ENCODE peak calls at places on chromosomes 4 and X, in six cellular contexts. F is left ventricle myocardium inferior, Q is A549, W is fibroblast of villous mesenchyme, O is Peyer's patch, I is cardiac muscle cell. G is an unnamed sample.
A peak's percentile ranks its signal among the peaks of the same experiment; 100 is the strongest.

GRCh38 chr4:96352051-96352517 is 512.2 kb downstream of the PDHA2 start:
- DNase-seq in I (peak; percentile 72), F (no peak), W (peak; percentile 10), Q (peak; percentile 2), O (no peak), G (peak; percentile 32)

GRCh38 chr4:2858451-2859217 is 15.0 kb downstream of the ADD1 start:
- DNase-seq in I (peak; percentile 65), Q (no peak), W (peak; percentile 94), F (no peak), O (no peak), G (no peak)

GRCh38 chrX:110006826-110007375 is 4.0 kb downstream of the TMEM164 start:
- DNase-seq in I (peak; percentile 26), O (no peak), F (no peak), Q (no peak), W (no peak), G (no peak)

GRCh38 chrX:148530464-148531077 is 30.2 kb downstream of the AFF2 start:
- DNase-seq in I (peak; percentile 50), O (peak; percentile 35), Q (peak; percentile 29), W (peak; percentile 13), F (no peak), G (peak; percentile 39)

GRCh38 chr4:53777244-53777984 is 186.1 kb upstream of the LNX1 start:
- DNase-seq in W (peak; percentile 90), Q (peak; percentile 53), O (no peak), I (peak; percentile 89), F (no peak), G (peak; percentile 77)

GRCh38 chr4:4426511-4427477 is 39.9 kb downstream of the NSG1 start:
- DNase-seq in F (no peak), Q (no peak), O (no peak), I (no peak), W (no peak), G (peak; percentile 47)

GRCh38 chrX:55490974-55491373 is 1.3 kb upstream of the USP51 start:
- DNase-seq in O (no peak), W (no peak), F (no peak), I (peak; percentile 0), Q (no peak), G (no peak)

GRCh38 chr4:42280327-42281095 is 116.8 kb upstream of the SHISA3 start:
- DNase-seq in Q (peak; percentile 23), F (no peak), W (peak; percentile 21), O (no peak), I (peak; percentile 46), G (no peak)

GRCh38 chr4:1910643-1911042 is 39.5 kb downstream of the NSD2 start:
- DNase-seq in O (no peak), I (peak; percentile 76), F (no peak), Q (peak; percentile 45), W (peak; percentile 73), G (peak; percentile 68)

GRCh38 chr4:16794816-16795445 is 103.5 kb downstream of the LDB2 start:
- DNase-seq in O (no peak), W (peak; percentile 63), I (peak; percentile 72), Q (peak; percentile 9), F (peak; percentile 22), G (peak; percentile 63)

GRCh38 chr4:85823295-85823694 is 348.3 kb downstream of the ARHGAP24 start:
- DNase-seq in I (peak; percentile 45), W (peak; percentile 48), O (no peak), F (no peak), Q (no peak), G (peak; percentile 50)

GRCh38 chr4:140298001-140298400 is 75.4 kb upstream of the SCOC start:
- DNase-seq in F (no peak), Q (no peak), W (no peak), I (no peak), O (no peak), G (no peak)

GRCh38 chr4:92101609-92102231 is 202.0 kb upstream of the GRID2 start:
- DNase-seq in Q (no peak), F (no peak), I (peak; percentile 88), W (peak; percentile 0), O (no peak), G (peak; percentile 76)

GRCh38 chr4:36349904-36350554 is 68.6 kb downstream of the DTHD1 start:
- DNase-seq in I (no peak), F (no peak), Q (no peak), O (no peak), W (no peak), G (peak; percentile 1)

GRCh38 chrX:135384161-135384836 is 37.4 kb upstream of the SMIM10L2A start:
- DNase-seq in I (no peak), Q (no peak), O (no peak), F (no peak), W (no peak), G (no peak)

GRCh38 chrX:105910563-105911105 is 88.3 kb downstream of the NRK start:
- DNase-seq in F (no peak), O (no peak), Q (no peak), W (no peak), I (peak; percentile 86), G (no peak)

GRCh38 chr4:39051454-39051853 is 10.6 kb upstream of the KLHL5 start:
- DNase-seq in I (no peak), Q (no peak), W (peak; percentile 26), O (no peak), F (no peak), G (no peak)

GRCh38 chrX:17563076-17563475 is 174.2 kb upstream of the SCML1 start:
- DNase-seq in W (no peak), I (no peak), F (no peak), Q (no peak), O (no peak), G (no peak)

GRCh38 chr4:75555294-75556164 is at the start of gene ODAPH:
- DNase-seq in I (no peak), O (peak; percentile 60), F (no peak), W (no peak), Q (peak; percentile 22), G (peak; percentile 83)

GRCh38 chr4:133775881-133776280 is 425.7 kb downstream of the PABPC4L start:
- DNase-seq in I (peak; percentile 3), Q (no peak), F (no peak), W (no peak), O (no peak), G (peak; percentile 50)

GRCh38 chrX:63761639-63762038 is 23.4 kb downstream of the ARHGEF9 start:
- DNase-seq in O (no peak), Q (no peak), F (no peak), I (no peak), W (no peak), G (no peak)

GRCh38 chrX:154378059-154378798 is 866 bp upstream of the EMD start:
- DNase-seq in Q (no peak), I (peak; percentile 67), O (no peak), W (no peak), F (peak; percentile 56), G (peak; percentile 51)

GRCh38 chrX:41332988-41333743 is 796 bp upstream of the DDX3X start:
- DNase-seq in W (peak; percentile 87), I (peak; percentile 87), Q (peak; percentile 96), O (peak; percentile 93), F (peak; percentile 79), G (peak; percentile 93)

GRCh38 chrX:66076801-66077200 is 36.9 kb upstream of the VSIG4 start:
- DNase-seq in O (no peak), I (no peak), F (no peak), W (no peak), Q (no peak), G (no peak)

GRCh38 chrX:149286940-149287349 is 218.2 kb downstream of the IDS start:
- DNase-seq in W (peak; percentile 36), Q (peak; percentile 38), O (peak; percentile 17), I (peak; percentile 61), F (no peak), G (peak; percentile 56)

GRCh38 chr4:71980976-71981375 is 50.8 kb upstream of the NPFFR2 start:
- DNase-seq in O (no peak), I (no peak), W (no peak), Q (no peak), F (no peak), G (no peak)

GRCh38 chrX:11929476-11929875 is 171.4 kb downstream of the MSL3 start:
- DNase-seq in Q (no peak), O (no peak), F (no peak), W (no peak), I (no peak), G (no peak)

GRCh38 chr4:8287606-8288280 is 18.2 kb downstream of the HTRA3 start:
- DNase-seq in I (no peak), W (no peak), O (no peak), Q (no peak), F (peak; percentile 7), G (no peak)

GRCh38 chr4:81913427-81913878 is 441.7 kb upstream of the RASGEF1B start:
- DNase-seq in F (no peak), W (peak; percentile 19), O (peak; percentile 37), Q (peak; percentile 54), I (peak; percentile 72), G (peak; percentile 1)

GRCh38 chr4:111664546-111664945 is 480.7 kb upstream of the FAM241A start:
- DNase-seq in F (no peak), W (no peak), I (no peak), Q (no peak), O (no peak), G (no peak)

GRCh38 chr4:158538176-158538575 is 16.5 kb downstream of the RXFP1 start:
- DNase-seq in Q (no peak), W (no peak), I (peak; percentile 66), F (no peak), O (no peak), G (peak; percentile 19)

GRCh38 chrX:40683245-40683644 is 35.9 kb upstream of the CXorf38 start:
- DNase-seq in O (no peak), W (peak; percentile 12), F (no peak), Q (no peak), I (no peak), G (no peak)

DNA sequence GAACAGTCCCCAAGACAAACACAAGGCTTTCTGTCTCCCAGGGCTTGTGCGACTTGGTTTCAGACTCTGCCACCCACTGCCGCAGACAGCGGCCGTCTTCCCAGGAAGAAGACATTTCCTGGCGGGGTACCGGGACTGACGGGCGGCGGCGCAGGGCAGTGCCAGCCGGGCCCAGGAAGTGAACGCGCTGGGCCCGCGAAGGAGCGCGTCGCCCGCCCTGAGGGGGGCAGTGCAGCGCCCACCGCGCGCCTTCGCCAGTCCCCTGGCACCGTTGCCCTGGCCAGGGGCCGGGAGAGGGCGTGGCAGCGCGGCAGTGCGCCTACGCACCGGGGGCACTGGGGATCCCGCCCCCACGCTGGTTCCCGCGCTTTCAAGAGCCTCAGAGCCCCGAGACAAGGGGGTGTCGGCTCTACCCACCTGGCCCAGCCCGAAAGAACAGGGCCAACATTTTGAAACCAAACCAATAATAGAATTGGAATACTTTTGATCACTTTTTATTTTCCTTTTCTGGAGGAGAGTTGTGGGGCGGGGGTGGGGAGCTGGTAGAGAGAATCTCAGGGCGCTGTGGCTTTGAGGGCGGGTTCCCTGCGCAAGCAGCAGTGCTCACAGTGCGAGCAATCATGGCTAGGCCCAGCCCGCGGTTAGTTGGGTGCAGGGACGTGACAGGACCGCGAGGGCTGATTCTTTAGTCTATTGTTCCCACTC is 23.6 kb upstream of the APLN start:
- DNase-seq in Q (peak; percentile 69), W (no peak), O (peak; percentile 45), I (no peak), F (peak; percentile 33), G (no peak)
- TF ChIP-seq CTCF in Q (peak; percentile 51), W (no peak), O (peak; percentile 49), I (peak; percentile 24), F (peak; percentile 42), G (peak; percentile 12)

GRCh38 chrX:47190445-47191269 is 3.0 kb upstream of the UBA1 start:
- DNase-seq in I (peak; percentile 95), F (peak; percentile 82), Q (peak; percentile 96), W (peak; percentile 94), O (peak; percentile 84), G (peak; percentile 92)
- H3K4me3 ChIP-seq in I (peak overlapping the region; percentile 37), F (peak overlapping the region; percentile 71), Q (peak overlapping the region; percentile 84), W (peak overlapping the region; percentile 68), O (peak overlapping the region; percentile 46), G (peak overlapping the region; percentile 60)

GRCh38 chr4:138494931-138495330 is 252.8 kb upstream of the SLC7A11 start:
- DNase-seq in F (no peak), I (peak; percentile 50), Q (peak; percentile 57), W (peak; percentile 12), O (no peak), G (peak; percentile 4)
- TF ChIP-seq CTCF in F (peak; percentile 42), I (peak; percentile 25), Q (peak; percentile 17), W (no peak), O (no peak), G (peak; percentile 11)

GRCh38 chr4:182547435-182547834 is 304.2 kb downstream of the TENM3 start:
- DNase-seq in O (no peak), F (no peak), I (no peak), W (no peak), Q (no peak), G (no peak)
- H3K4me3 ChIP-seq in O (no peak overlapping the region), F (no peak overlapping the region), I (no peak overlapping the region), W (no peak overlapping the region), Q (no peak overlapping the region), G (no peak overlapping the region)